ENCODE peak calls at places on chromosomes 7 and 10, in six cellular contexts. J is ureter; Q is stimulated activated CD8-positive, alpha-beta memory T cell treated with anti-CD3 and anti-CD28 coated beads, Interleukin-4, amount 100 ng/mL, for 1 hour; U is adipocyte; T is NCI-H2107; B is upper lobe of right lung. L is an unnamed sample.

GRCh38 chr7:18780266-18780665 is 284.7 kb downstream of the HDAC9 start:
- DNase-seq in J (no peak), Q (no peak), U (no peak), T (no peak), B (no peak), L (no peak)

GRCh38 chr10:115566867-115567266 is 473.7 kb downstream of the ATRNL1 start:
- DNase-seq in J (no peak), Q (no peak), U (no peak), T (no peak), B (no peak), L (no peak)

GRCh38 chr7:101169838-101170531 is 4.6 kb upstream of the VGF start:
- DNase-seq in J (no peak), Q (peak; percentile 62), U (peak; percentile 87), T (peak; percentile 31), B (peak; percentile 86), L (peak; percentile 72)

GRCh38 chr10:118106426-118106825 is 59.7 kb upstream of the RAB11FIP2 start:
- DNase-seq in J (no peak), Q (no peak), U (peak; percentile 36), T (no peak), B (no peak), L (no peak)

GRCh38 chr10:61903991-61904350 is 2.5 kb downstream of the ARID5B start:
- DNase-seq in J (no peak), Q (no peak), U (no peak), T (no peak), B (no peak), L (no peak)

GRCh38 chr7:3482147-3482921 is 181.3 kb downstream of the SDK1 start:
- DNase-seq in J (no peak), Q (no peak), U (peak; percentile 3), T (no peak), B (no peak), L (no peak)

GRCh38 chr10:133608855-133609254 is 17.7 kb downstream of the FRG2B start:
- DNase-seq in J (no peak), Q (no peak), U (peak; percentile 70), T (peak; percentile 4), B (no peak), L (no peak)

GRCh38 chr7:45574521-45575500 is 643 bp downstream of the ADCY1 start:
- DNase-seq in J (no peak), Q (no peak), U (peak; percentile 76), T (peak; percentile 25), B (no peak), L (no peak)

GRCh38 chr10:87960230-87960629 is 96.8 kb downstream of the PTEN start:
- DNase-seq in J (no peak), Q (no peak), U (peak; percentile 59), T (no peak), B (no peak), L (no peak)

GRCh38 chr10:124508070-124508667 is 46.5 kb downstream of the LHPP start:
- DNase-seq in J (no peak), Q (no peak), U (no peak), T (no peak), B (no peak), L (no peak)

GRCh38 chr7:44063547-44063893 is 1.8 kb downstream of the PGAM2 start:
- DNase-seq in J (no peak), Q (no peak), U (no peak), T (no peak), B (no peak), L (no peak)

GRCh38 chr10:4407783-4408182 is 418.2 kb upstream of the AKR1E2 start:
- DNase-seq in J (no peak), Q (no peak), U (peak; percentile 22), T (no peak), B (no peak), L (no peak)

GRCh38 chr7:141362580-141363435 is 188.4 kb upstream of the AGK start:
- DNase-seq in J (no peak), Q (no peak), U (peak; percentile 44), T (no peak), B (no peak), L (no peak)

GRCh38 chr7:137475966-137476365 is 132.4 kb upstream of the PTN start:
- DNase-seq in J (no peak), Q (no peak), U (no peak), T (no peak), B (no peak), L (no peak)

GRCh38 chr10:130962240-130963051 is 349.1 kb downstream of the TCERG1L start:
- DNase-seq in J (no peak), Q (no peak), U (no peak), T (no peak), B (no peak), L (no peak)

GRCh38 chr10:72455889-72456588 is 101.3 kb upstream of the DNAJB12 start:
- DNase-seq in J (no peak), Q (no peak), U (no peak), T (no peak), B (no peak), L (no peak)

GRCh38 chr7:140625908-140626868 is 14.4 kb downstream of the DENND2A start:
- DNase-seq in J (peak; percentile 89), Q (no peak), U (peak; percentile 94), T (no peak), B (peak; percentile 73), L (peak; percentile 88)

GRCh38 chr7:90401989-90402388 is 1.3 kb upstream of the CLDN12 start:
- DNase-seq in J (no peak), Q (no peak), U (no peak), T (peak; percentile 31), B (no peak), L (no peak)

GRCh38 chr10:21702633-21703111 is 168.6 kb downstream of the MLLT10 start:
- DNase-seq in J (no peak), Q (no peak), U (no peak), T (no peak), B (no peak), L (no peak)

GRCh38 chr7:112286294-112287086 is 80.0 kb downstream of the ZNF277 start:
- DNase-seq in J (no peak), Q (no peak), U (no peak), T (no peak), B (no peak), L (no peak)

GRCh38 chr7:110842796-110843195 is 248.1 kb upstream of the LRRN3 start:
- DNase-seq in J (no peak), Q (no peak), U (no peak), T (no peak), B (no peak), L (no peak)

GRCh38 chr10:102682441-102682840 is 31.8 kb downstream of the ARL3 start:
- DNase-seq in J (peak; percentile 42), Q (no peak), U (no peak), T (no peak), B (no peak), L (no peak)

GRCh38 chr10:103493911-103494877 is 689 bp downstream of the NEURL1 start:
- DNase-seq in J (no peak), Q (no peak), U (peak; percentile 36), T (no peak), B (no peak), L (no peak)

GRCh38 chr10:101394522-101395133 is 40.7 kb downstream of the BTRC start:
- DNase-seq in J (no peak), Q (no peak), U (no peak), T (no peak), B (no peak), L (no peak)

GRCh38 chr10:51510231-51510630 is 189.2 kb downstream of the CSTF2T start:
- DNase-seq in J (no peak), Q (no peak), U (peak; percentile 73), T (no peak), B (no peak), L (no peak)

GRCh38 chr7:2190531-2190930 is 42.2 kb downstream of the MAD1L1 start:
- DNase-seq in J (no peak), Q (no peak), U (no peak), T (no peak), B (no peak), L (no peak)

GRCh38 chr7:150974468-150975391 is 3.4 kb downstream of the KCNH2 start:
- DNase-seq in J (no peak), Q (peak; percentile 41), U (peak; percentile 25), T (peak; percentile 74), B (peak; percentile 77), L (no peak)